ENCODE peak calls at places on chromosomes 4 and X, in ten cellular contexts. K is Peyer's patch; J is kidney epithelial cell; T is lower lobe of right lung; E is activated CD4-positive, alpha-beta T cell treated with anti-CD3 and anti-CD28 coated beads for 48 hours; R is activated CD4-positive, alpha-beta memory T cell treated with anti-CD3 and anti-CD28 coated beads for 36 hours; P is effector memory CD4-positive, alpha-beta T cell; F is NCI-H1417; Q is spleen; M is activated naive CD4-positive, alpha-beta T cell treated with anti-CD3 and anti-CD28 coated beads for 36 hours. Z is an unnamed sample.

GRCh38 chr4:1041936-1042330 is 30.5 kb downstream of the FGFRL1 start:
- DNase-seq in K (no peak), J (no peak), T (peak), E (no peak), R (no peak), P (no peak), F (no peak), Q (no peak), M (no peak), Z (no peak)

GRCh38 chr4:141134586-141134985 is 1.3 kb upstream of the RNF150 start:
- DNase-seq in K (no peak), J (no peak), T (no peak), E (no peak), R (no peak), P (no peak), F (peak), Q (no peak), M (no peak), Z (no peak)

GRCh38 chr4:184147858-184148799 is 69.5 kb downstream of the ENPP6 start:
- DNase-seq in K (no peak), J (no peak), T (no peak), E (no peak), R (no peak), P (no peak), F (no peak), Q (no peak), M (no peak), Z (no peak)

GRCh38 chrX:53186363-53186762 is 38.6 kb downstream of the KDM5C start:
- DNase-seq in K (no peak), J (peak), T (no peak), E (peak), R (peak), P (no peak), F (no peak), Q (no peak), M (peak), Z (no peak)

GRCh38 chr4:149065753-149066152 is 623.5 kb upstream of the NR3C2 start:
- DNase-seq in K (no peak), J (no peak), T (no peak), E (no peak), R (no peak), P (no peak), F (no peak), Q (no peak), M (no peak), Z (no peak)

GRCh38 chr4:40887690-40888089 is 137.9 kb downstream of the NSUN7 start:
- DNase-seq in K (no peak), J (no peak), T (no peak), E (no peak), R (peak), P (no peak), F (no peak), Q (no peak), M (no peak), Z (no peak)

GRCh38 chr4:168059251-168059650 is 33.1 kb upstream of the ANXA10 start:
- DNase-seq in K (no peak), J (no peak), T (no peak), E (no peak), R (no peak), P (no peak), F (no peak), Q (no peak), M (no peak), Z (no peak)

GRCh38 chr4:145482209-145483021 is 762 bp downstream of the SMAD1 start:
- DNase-seq in K (peak), J (peak), T (peak), E (peak), R (peak), P (no peak), F (peak), Q (peak), M (peak), Z (peak)

GRCh38 chr4:185950891-185951290 is 118.1 kb upstream of the TLR3 start:
- DNase-seq in K (no peak), J (peak), T (no peak), E (no peak), R (no peak), P (no peak), F (peak), Q (no peak), M (no peak), Z (no peak)

GRCh38 chr4:165994706-165995105 is 121.7 kb downstream of the TLL1 start:
- DNase-seq in K (no peak), J (no peak), T (no peak), E (no peak), R (no peak), P (no peak), F (no peak), Q (no peak), M (no peak), Z (no peak)

GRCh38 chr4:86582453-86582852 is 11.7 kb upstream of the PTPN13 start:
- DNase-seq in K (no peak), J (peak), T (no peak), E (no peak), R (no peak), P (no peak), F (no peak), Q (no peak), M (no peak), Z (no peak)

GRCh38 chr4:76708986-76709385 is 189.0 kb downstream of the SOWAHB start:
- DNase-seq in K (no peak), J (no peak), T (no peak), E (no peak), R (no peak), P (no peak), F (no peak), Q (no peak), M (no peak), Z (no peak)

GRCh38 chr4:54367059-54367458 is 138.0 kb downstream of the PDGFRA start:
- DNase-seq in K (no peak), J (no peak), T (no peak), E (no peak), R (no peak), P (no peak), F (no peak), Q (no peak), M (no peak), Z (no peak)